ENCODE peak calls at places on chromosomes 5 and 9, in four cellular contexts. One of them, this sample, is unnamed.
A peak's percentile ranks its signal among the peaks of the same experiment; 100 is the strongest.

GRCh38 chr9:99362317-99362716 is 140.2 kb downstream of the SEC61B start:
- DNase-seq in GM12878: no peak
- DNase-seq in HepG2: no peak
- DNase-seq in A549: no peak
- DNase-seq in this sample: no peak

GRCh38 chr9:88746029-88746743 is 211.2 kb downstream of the NXNL2 start:
- DNase-seq in GM12878: no peak
- DNase-seq in HepG2: no peak
- DNase-seq in A549: no peak
- DNase-seq in this sample: no peak

GRCh38 chr9:93683331-93684134 is 107.1 kb downstream of the PHF2 start:
- DNase-seq in GM12878: no peak
- DNase-seq in HepG2: no peak
- DNase-seq in A549: no peak
- DNase-seq in this sample: no peak

GRCh38 chr9:88533951-88534455 is 975 bp upstream of the NXNL2 start:
- DNase-seq in GM12878: no peak
- DNase-seq in A549: peak; percentile 88
- DNase-seq in HepG2: no peak
- DNase-seq in this sample: no peak

GRCh38 chr5:167633114-167633513 is 658.3 kb upstream of the WWC1 start:
- DNase-seq in A549: no peak
- DNase-seq in HepG2: no peak
- DNase-seq in GM12878: no peak
- DNase-seq in this sample: no peak

GRCh38 chr5:132238169-132238744 is 10.6 kb upstream of the P4HA2 start:
- DNase-seq in HepG2: peak; percentile 41
- DNase-seq in A549: peak; percentile 69
- DNase-seq in GM12878: peak; percentile 32
- DNase-seq in this sample: no peak

GRCh38 chr5:68265347-68265746 is 49.8 kb downstream of the PIK3R1 start:
- DNase-seq in A549: no peak
- DNase-seq in HepG2: no peak
- DNase-seq in GM12878: no peak
- DNase-seq in this sample: no peak

GRCh38 chr5:76819851-76820280 is 1.0 kb downstream of the F2RL1 start:
- DNase-seq in HepG2: no peak
- DNase-seq in GM12878: no peak
- DNase-seq in A549: peak; percentile 63
- DNase-seq in this sample: no peak

GRCh38 chr5:13511442-13511841 is 433.0 kb downstream of the DNAH5 start:
- DNase-seq in A549: no peak
- DNase-seq in GM12878: no peak
- DNase-seq in HepG2: no peak
- DNase-seq in this sample: no peak

GRCh38 chr9:35859310-35859994 is 10.7 kb downstream of the OR13J1 start:
- DNase-seq in HepG2: no peak
- DNase-seq in GM12878: no peak
- DNase-seq in A549: peak; percentile 42
- DNase-seq in this sample: no peak

GRCh38 chr5:109180668-109181067 is 229.1 kb downstream of the PJA2 start:
- DNase-seq in A549: no peak
- DNase-seq in HepG2: no peak
- DNase-seq in GM12878: no peak
- DNase-seq in this sample: no peak

GRCh38 chr9:129932303-129933151 is 97.3 kb downstream of the USP20 start:
- DNase-seq in HepG2: no peak
- DNase-seq in GM12878: peak; percentile 47
- DNase-seq in A549: no peak
- DNase-seq in this sample: no peak

GRCh38 chr9:89001917-89002540 is 10.8 kb downstream of the S1PR3 start:
- DNase-seq in GM12878: no peak
- DNase-seq in HepG2: no peak
- DNase-seq in A549: no peak
- DNase-seq in this sample: no peak

GRCh38 chr5:39080597-39081204 is 6.5 kb upstream of the RICTOR start:
- DNase-seq in GM12878: no peak
- DNase-seq in HepG2: peak; percentile 56
- DNase-seq in A549: peak; percentile 92
- DNase-seq in this sample: peak; percentile 60

GRCh38 chr9:38087934-38088925 is 19.2 kb upstream of the SHB start:
- DNase-seq in A549: peak; percentile 49
- DNase-seq in HepG2: peak; percentile 39
- DNase-seq in GM12878: no peak
- DNase-seq in this sample: peak; percentile 24

GRCh38 chr5:154211611-154212390 is 21.3 kb downstream of the GALNT10 start:
- DNase-seq in HepG2: no peak
- DNase-seq in GM12878: no peak
- DNase-seq in A549: no peak
- DNase-seq in this sample: no peak
- TF ChIP-seq REST in HepG2: no peak
- TF ChIP-seq REST in GM12878: no peak
- TF ChIP-seq REST in A549: no peak
- TF ChIP-seq REST in this sample: no peak

GRCh38 chr9:113274474-113275146 is 762 bp downstream of the CDC26 start:
- DNase-seq in GM12878: peak; percentile 35
- DNase-seq in A549: peak; percentile 66
- DNase-seq in HepG2: peak; percentile 69
- DNase-seq in this sample: peak; percentile 48
- TF ChIP-seq REST in GM12878: no peak
- TF ChIP-seq REST in A549: no peak
- TF ChIP-seq REST in HepG2: no peak
- TF ChIP-seq REST in this sample: no peak

GRCh38 chr9:84879631-84880030 is 210.1 kb downstream of the NTRK2 start:
- DNase-seq in GM12878: no peak
- DNase-seq in A549: no peak
- DNase-seq in HepG2: no peak
- DNase-seq in this sample: no peak
- TF ChIP-seq REST in GM12878: no peak
- TF ChIP-seq REST in A549: no peak
- TF ChIP-seq REST in HepG2: no peak
- TF ChIP-seq REST in this sample: no peak

GRCh38 chr5:123460296-123460729 is 37.1 kb upstream of the CEP120 start:
- DNase-seq in HepG2: no peak
- DNase-seq in GM12878: no peak
- DNase-seq in A549: peak; percentile 69
- DNase-seq in this sample: peak; percentile 47
- TF ChIP-seq REST in HepG2: no peak
- TF ChIP-seq REST in GM12878: no peak
- TF ChIP-seq REST in A549: no peak
- TF ChIP-seq REST in this sample: no peak

GRCh38 chr9:128607642-128608350 is 48.9 kb downstream of the DYNC2I2 start:
- DNase-seq in HepG2: no peak
- DNase-seq in A549: no peak
- DNase-seq in GM12878: no peak
- DNase-seq in this sample: no peak
- TF ChIP-seq REST in HepG2: no peak
- TF ChIP-seq REST in A549: no peak
- TF ChIP-seq REST in GM12878: no peak
- TF ChIP-seq REST in this sample: no peak

DNA sequence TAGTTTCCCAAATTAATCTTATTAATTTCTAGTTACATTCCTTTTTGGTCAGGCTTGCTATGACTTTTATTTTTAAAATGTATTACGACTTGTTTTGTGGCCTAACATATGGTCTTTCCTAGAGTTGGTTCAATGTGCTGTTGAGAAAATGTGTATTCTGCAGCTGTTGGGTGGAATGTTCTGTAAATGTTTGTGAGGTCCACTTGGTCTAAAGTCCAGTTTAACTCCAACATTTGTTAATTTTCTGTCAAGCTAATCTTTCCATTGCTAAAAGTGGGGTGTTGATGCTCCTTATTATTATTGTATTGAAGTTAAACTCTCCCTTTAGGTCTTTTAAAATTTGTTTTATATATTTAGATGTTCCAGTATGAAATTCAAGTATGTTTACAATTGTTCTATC is 1010.8 kb upstream of the EDIL3 start:
- DNase-seq in HepG2: peak; percentile 4
- DNase-seq in GM12878: no peak
- DNase-seq in A549: no peak
- DNase-seq in this sample: no peak
- TF ChIP-seq REST in HepG2: no peak
- TF ChIP-seq REST in GM12878: no peak
- TF ChIP-seq REST in A549: no peak
- TF ChIP-seq REST in this sample: no peak

DNA sequence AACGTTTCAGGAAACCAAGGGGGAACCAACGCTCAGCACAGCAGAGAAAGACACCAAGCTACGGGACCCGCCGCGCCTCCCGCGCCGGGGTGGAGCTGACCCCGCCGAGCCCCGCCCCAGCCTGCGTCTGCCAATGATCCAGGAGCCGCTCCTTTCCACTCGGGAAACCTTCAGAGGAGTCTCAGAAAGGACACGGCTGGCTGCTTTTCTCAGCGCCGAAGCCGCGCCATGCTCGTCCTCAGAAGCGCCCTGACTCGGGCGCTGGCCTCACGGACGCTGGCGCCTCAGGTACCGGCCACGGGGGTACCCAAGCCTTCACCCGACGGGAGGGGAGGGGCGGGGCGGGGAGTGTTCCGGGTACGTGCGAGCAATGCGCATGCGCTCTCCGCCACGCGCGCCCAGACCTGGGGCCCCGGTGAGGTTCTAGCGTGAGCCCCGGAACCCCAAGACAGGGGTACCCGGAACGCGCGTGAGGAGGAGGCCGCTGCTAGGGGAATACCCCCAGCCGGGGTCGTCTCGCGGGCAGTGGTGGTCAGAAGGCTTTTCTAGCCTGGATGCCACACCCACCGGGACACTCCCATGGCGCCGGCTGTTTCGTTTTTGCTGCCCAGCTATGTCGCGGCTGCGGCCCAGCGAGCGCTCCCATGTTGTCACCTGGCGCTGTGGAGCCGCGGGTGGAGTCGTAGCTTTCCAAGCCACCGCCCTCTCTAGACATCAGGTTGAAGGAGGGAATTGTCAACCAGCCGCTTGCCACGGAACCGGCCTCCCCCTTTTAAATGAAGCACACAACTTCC is at the start of gene NIPSNAP3A:
- DNase-seq in A549: peak; percentile 81
- DNase-seq in GM12878: peak; percentile 63
- DNase-seq in HepG2: peak; percentile 54
- DNase-seq in this sample: peak; percentile 41
- TF ChIP-seq REST in A549: no peak
- TF ChIP-seq REST in GM12878: no peak
- TF ChIP-seq REST in HepG2: peak; percentile 22
- TF ChIP-seq REST in this sample: no peak